ENCODE peak calls at places on chromosomes 13 and 19, in seven cellular contexts. One of them, this sample, is unnamed.

GRCh38 chr13:48038763-48039162 is 1.2 kb downstream of the NUDT15 start:
- DNase-seq in kidney glomerular epithelial cell: no peak
- DNase-seq in NCI-H1105: no peak
- DNase-seq in SHP77: no peak
- DNase-seq in NB4: peak
- DNase-seq in progenitor cell of endocrine pancreas: no peak
- DNase-seq in activated T-cell treated with anti-CD3 and anti-CD28 coated beads for 1 hour: no peak
- DNase-seq in this sample: no peak

GRCh38 chr13:51935326-51936171 is 73.8 kb downstream of the CCDC70 start:
- DNase-seq in kidney glomerular epithelial cell: peak
- DNase-seq in NCI-H1105: no peak
- DNase-seq in SHP77: no peak
- DNase-seq in NB4: peak
- DNase-seq in progenitor cell of endocrine pancreas: peak
- DNase-seq in activated T-cell treated with anti-CD3 and anti-CD28 coated beads for 1 hour: no peak
- DNase-seq in this sample: no peak

GRCh38 chr13:95924389-95924994 is 128.7 kb downstream of the UGGT2 start:
- DNase-seq in kidney glomerular epithelial cell: peak
- DNase-seq in NCI-H1105: no peak
- DNase-seq in SHP77: no peak
- DNase-seq in NB4: peak
- DNase-seq in progenitor cell of endocrine pancreas: no peak
- DNase-seq in activated T-cell treated with anti-CD3 and anti-CD28 coated beads for 1 hour: no peak
- DNase-seq in this sample: no peak

GRCh38 chr19:1967087-1967608 is 26.2 kb downstream of the CSNK1G2 start:
- DNase-seq in kidney glomerular epithelial cell: no peak
- DNase-seq in NCI-H1105: no peak
- DNase-seq in SHP77: no peak
- DNase-seq in NB4: no peak
- DNase-seq in progenitor cell of endocrine pancreas: no peak
- DNase-seq in activated T-cell treated with anti-CD3 and anti-CD28 coated beads for 1 hour: no peak
- DNase-seq in this sample: no peak

GRCh38 chr13:23440821-23441608 is 7.5 kb upstream of the SACS start:
- DNase-seq in kidney glomerular epithelial cell: no peak
- DNase-seq in NCI-H1105: no peak
- DNase-seq in SHP77: peak
- DNase-seq in NB4: no peak
- DNase-seq in progenitor cell of endocrine pancreas: no peak
- DNase-seq in activated T-cell treated with anti-CD3 and anti-CD28 coated beads for 1 hour: no peak
- DNase-seq in this sample: peak

GRCh38 chr13:79637086-79637763 is 156.3 kb downstream of the NDFIP2 start:
- DNase-seq in kidney glomerular epithelial cell: no peak
- DNase-seq in NCI-H1105: no peak
- DNase-seq in SHP77: no peak
- DNase-seq in NB4: no peak
- DNase-seq in progenitor cell of endocrine pancreas: no peak
- DNase-seq in activated T-cell treated with anti-CD3 and anti-CD28 coated beads for 1 hour: no peak
- DNase-seq in this sample: no peak

GRCh38 chr19:39407644-39408391 is 1.2 kb downstream of the ZFP36 start:
- DNase-seq in kidney glomerular epithelial cell: no peak
- DNase-seq in NCI-H1105: no peak
- DNase-seq in SHP77: no peak
- DNase-seq in NB4: no peak
- DNase-seq in progenitor cell of endocrine pancreas: no peak
- DNase-seq in activated T-cell treated with anti-CD3 and anti-CD28 coated beads for 1 hour: peak
- DNase-seq in this sample: no peak

GRCh38 chr13:89239361-89240127 is 1568.4 kb downstream of the SLITRK5 start:
- DNase-seq in kidney glomerular epithelial cell: no peak
- DNase-seq in NCI-H1105: no peak
- DNase-seq in SHP77: no peak
- DNase-seq in NB4: no peak
- DNase-seq in progenitor cell of endocrine pancreas: no peak
- DNase-seq in activated T-cell treated with anti-CD3 and anti-CD28 coated beads for 1 hour: no peak
- DNase-seq in this sample: no peak

GRCh38 chr13:23824355-23824754 is 64.8 kb downstream of the MIPEP start:
- DNase-seq in kidney glomerular epithelial cell: no peak
- DNase-seq in NCI-H1105: no peak
- DNase-seq in SHP77: no peak
- DNase-seq in NB4: no peak
- DNase-seq in progenitor cell of endocrine pancreas: no peak
- DNase-seq in activated T-cell treated with anti-CD3 and anti-CD28 coated beads for 1 hour: no peak
- DNase-seq in this sample: no peak

GRCh38 chr19:12745166-12745897 is 6.3 kb upstream of the BEST2 start:
- DNase-seq in kidney glomerular epithelial cell: no peak
- DNase-seq in NCI-H1105: no peak
- DNase-seq in SHP77: no peak
- DNase-seq in NB4: no peak
- DNase-seq in progenitor cell of endocrine pancreas: no peak
- DNase-seq in activated T-cell treated with anti-CD3 and anti-CD28 coated beads for 1 hour: no peak
- DNase-seq in this sample: no peak

GRCh38 chr19:46913852-46914430 is 53.1 kb downstream of the ARHGAP35 start:
- DNase-seq in kidney glomerular epithelial cell: peak
- DNase-seq in NCI-H1105: no peak
- DNase-seq in SHP77: no peak
- DNase-seq in NB4: peak
- DNase-seq in progenitor cell of endocrine pancreas: no peak
- DNase-seq in activated T-cell treated with anti-CD3 and anti-CD28 coated beads for 1 hour: no peak
- DNase-seq in this sample: no peak

GRCh38 chr13:110114351-110114750 is 192.6 kb downstream of the COL4A1 start:
- DNase-seq in kidney glomerular epithelial cell: no peak
- DNase-seq in NCI-H1105: no peak
- DNase-seq in SHP77: no peak
- DNase-seq in NB4: no peak
- DNase-seq in progenitor cell of endocrine pancreas: no peak
- DNase-seq in activated T-cell treated with anti-CD3 and anti-CD28 coated beads for 1 hour: no peak
- DNase-seq in this sample: no peak

GRCh38 chr13:97333983-97334382 is 100.0 kb upstream of the RAP2A start:
- DNase-seq in kidney glomerular epithelial cell: no peak
- DNase-seq in NCI-H1105: no peak
- DNase-seq in SHP77: no peak
- DNase-seq in NB4: no peak
- DNase-seq in progenitor cell of endocrine pancreas: no peak
- DNase-seq in activated T-cell treated with anti-CD3 and anti-CD28 coated beads for 1 hour: no peak
- DNase-seq in this sample: no peak

GRCh38 chr19:1512671-1513491 is at the start of gene ADAMTSL5:
- DNase-seq in kidney glomerular epithelial cell: no peak
- DNase-seq in NCI-H1105: no peak
- DNase-seq in SHP77: no peak
- DNase-seq in NB4: peak
- DNase-seq in progenitor cell of endocrine pancreas: no peak
- DNase-seq in activated T-cell treated with anti-CD3 and anti-CD28 coated beads for 1 hour: peak
- DNase-seq in this sample: peak

GRCh38 chr13:44373601-44374347 is at the start of gene SERP2:
- DNase-seq in kidney glomerular epithelial cell: no peak
- DNase-seq in NCI-H1105: no peak
- DNase-seq in SHP77: no peak
- DNase-seq in NB4: no peak
- DNase-seq in progenitor cell of endocrine pancreas: peak
- DNase-seq in activated T-cell treated with anti-CD3 and anti-CD28 coated beads for 1 hour: no peak
- DNase-seq in this sample: no peak

GRCh38 chr13:113918580-113918979 is 54.7 kb upstream of the GAS6 start:
- DNase-seq in kidney glomerular epithelial cell: no peak
- DNase-seq in NCI-H1105: no peak
- DNase-seq in SHP77: no peak
- DNase-seq in NB4: no peak
- DNase-seq in progenitor cell of endocrine pancreas: no peak
- DNase-seq in activated T-cell treated with anti-CD3 and anti-CD28 coated beads for 1 hour: no peak
- DNase-seq in this sample: no peak

GRCh38 chr19:12783849-12784393 is 7.4 kb upstream of the JUNB start:
- DNase-seq in kidney glomerular epithelial cell: peak
- DNase-seq in NCI-H1105: no peak
- DNase-seq in SHP77: no peak
- DNase-seq in NB4: peak
- DNase-seq in progenitor cell of endocrine pancreas: no peak
- DNase-seq in activated T-cell treated with anti-CD3 and anti-CD28 coated beads for 1 hour: no peak
- DNase-seq in this sample: no peak

GRCh38 chr13:33251131-33251629 is 34.4 kb downstream of the STARD13 start:
- DNase-seq in kidney glomerular epithelial cell: peak
- DNase-seq in NCI-H1105: no peak
- DNase-seq in SHP77: no peak
- DNase-seq in NB4: no peak
- DNase-seq in progenitor cell of endocrine pancreas: no peak
- DNase-seq in activated T-cell treated with anti-CD3 and anti-CD28 coated beads for 1 hour: no peak
- DNase-seq in this sample: no peak

GRCh38 chr19:53002479-53002878 is 11.2 kb upstream of the ERVV-1 start:
- DNase-seq in kidney glomerular epithelial cell: no peak
- DNase-seq in NCI-H1105: no peak
- DNase-seq in SHP77: no peak
- DNase-seq in NB4: no peak
- DNase-seq in progenitor cell of endocrine pancreas: no peak
- DNase-seq in activated T-cell treated with anti-CD3 and anti-CD28 coated beads for 1 hour: no peak
- DNase-seq in this sample: no peak

GRCh38 chr13:33279898-33280549 is 5.5 kb downstream of the STARD13 start:
- DNase-seq in kidney glomerular epithelial cell: peak
- DNase-seq in NCI-H1105: no peak
- DNase-seq in SHP77: no peak
- DNase-seq in NB4: no peak
- DNase-seq in progenitor cell of endocrine pancreas: no peak
- DNase-seq in activated T-cell treated with anti-CD3 and anti-CD28 coated beads for 1 hour: no peak
- DNase-seq in this sample: peak

GRCh38 chr19:2604747-2605329 is 97.7 kb downstream of the GNG7 start:
- DNase-seq in kidney glomerular epithelial cell: no peak
- DNase-seq in NCI-H1105: no peak
- DNase-seq in SHP77: no peak
- DNase-seq in NB4: no peak
- DNase-seq in progenitor cell of endocrine pancreas: no peak
- DNase-seq in activated T-cell treated with anti-CD3 and anti-CD28 coated beads for 1 hour: no peak
- DNase-seq in this sample: no peak

GRCh38 chr13:30791354-30791921 is 56.1 kb downstream of the ALOX5AP start:
- DNase-seq in kidney glomerular epithelial cell: no peak
- DNase-seq in NCI-H1105: no peak
- DNase-seq in SHP77: no peak
- DNase-seq in NB4: no peak
- DNase-seq in progenitor cell of endocrine pancreas: no peak
- DNase-seq in activated T-cell treated with anti-CD3 and anti-CD28 coated beads for 1 hour: no peak
- DNase-seq in this sample: no peak

GRCh38 chr19:7494416-7495098 is 5.7 kb upstream of the PEX11G start:
- DNase-seq in kidney glomerular epithelial cell: no peak
- DNase-seq in NCI-H1105: no peak
- DNase-seq in SHP77: peak
- DNase-seq in NB4: no peak
- DNase-seq in progenitor cell of endocrine pancreas: no peak
- DNase-seq in activated T-cell treated with anti-CD3 and anti-CD28 coated beads for 1 hour: no peak
- DNase-seq in this sample: no peak

GRCh38 chr13:98476538-98476966 is 100.4 kb downstream of the STK24 start:
- DNase-seq in kidney glomerular epithelial cell: peak
- DNase-seq in NCI-H1105: no peak
- DNase-seq in SHP77: no peak
- DNase-seq in NB4: peak
- DNase-seq in progenitor cell of endocrine pancreas: no peak
- DNase-seq in activated T-cell treated with anti-CD3 and anti-CD28 coated beads for 1 hour: peak
- DNase-seq in this sample: no peak

GRCh38 chr13:43448605-43449004 is 338.2 kb downstream of the ENOX1 start:
- DNase-seq in kidney glomerular epithelial cell: no peak
- DNase-seq in NCI-H1105: no peak
- DNase-seq in SHP77: no peak
- DNase-seq in NB4: no peak
- DNase-seq in progenitor cell of endocrine pancreas: no peak
- DNase-seq in activated T-cell treated with anti-CD3 and anti-CD28 coated beads for 1 hour: no peak
- DNase-seq in this sample: no peak

GRCh38 chr13:103282571-103283450 is 216.6 kb upstream of the SLC10A2 start:
- DNase-seq in kidney glomerular epithelial cell: peak
- DNase-seq in NCI-H1105: no peak
- DNase-seq in SHP77: no peak
- DNase-seq in NB4: no peak
- DNase-seq in progenitor cell of endocrine pancreas: no peak
- DNase-seq in activated T-cell treated with anti-CD3 and anti-CD28 coated beads for 1 hour: no peak
- DNase-seq in this sample: peak

GRCh38 chr19:3457531-3458228 is 22.6 kb downstream of the SMIM24 start:
- DNase-seq in kidney glomerular epithelial cell: no peak
- DNase-seq in NCI-H1105: no peak
- DNase-seq in SHP77: no peak
- DNase-seq in NB4: no peak
- DNase-seq in progenitor cell of endocrine pancreas: no peak
- DNase-seq in activated T-cell treated with anti-CD3 and anti-CD28 coated beads for 1 hour: no peak
- DNase-seq in this sample: no peak

GRCh38 chr13:73416093-73416492 is 357.3 kb downstream of the KLF5 start:
- DNase-seq in kidney glomerular epithelial cell: no peak
- DNase-seq in NCI-H1105: no peak
- DNase-seq in SHP77: no peak
- DNase-seq in NB4: no peak
- DNase-seq in progenitor cell of endocrine pancreas: no peak
- DNase-seq in activated T-cell treated with anti-CD3 and anti-CD28 coated beads for 1 hour: no peak
- DNase-seq in this sample: no peak

GRCh38 chr13:23695196-23695595 is 125.0 kb downstream of the TNFRSF19 start:
- DNase-seq in kidney glomerular epithelial cell: no peak
- DNase-seq in NCI-H1105: no peak
- DNase-seq in SHP77: no peak
- DNase-seq in NB4: no peak
- DNase-seq in progenitor cell of endocrine pancreas: no peak
- DNase-seq in activated T-cell treated with anti-CD3 and anti-CD28 coated beads for 1 hour: no peak
- DNase-seq in this sample: no peak

GRCh38 chr13:28493740-28494536 is 990 bp downstream of the FLT1 start:
- DNase-seq in kidney glomerular epithelial cell: no peak
- DNase-seq in NCI-H1105: no peak
- DNase-seq in SHP77: no peak
- DNase-seq in NB4: no peak
- DNase-seq in progenitor cell of endocrine pancreas: peak
- DNase-seq in activated T-cell treated with anti-CD3 and anti-CD28 coated beads for 1 hour: no peak
- DNase-seq in this sample: no peak

GRCh38 chr19:49567722-49568454 is 12.5 kb downstream of the NOSIP start:
- DNase-seq in kidney glomerular epithelial cell: no peak
- DNase-seq in NCI-H1105: no peak
- DNase-seq in SHP77: no peak
- DNase-seq in NB4: peak
- DNase-seq in progenitor cell of endocrine pancreas: no peak
- DNase-seq in activated T-cell treated with anti-CD3 and anti-CD28 coated beads for 1 hour: peak
- DNase-seq in this sample: no peak

GRCh38 chr19:47156861-47157454 is 26.3 kb downstream of the SAE1 start:
- DNase-seq in kidney glomerular epithelial cell: no peak
- DNase-seq in NCI-H1105: no peak
- DNase-seq in SHP77: no peak
- DNase-seq in NB4: peak
- DNase-seq in progenitor cell of endocrine pancreas: no peak
- DNase-seq in activated T-cell treated with anti-CD3 and anti-CD28 coated beads for 1 hour: no peak
- DNase-seq in this sample: no peak

GRCh38 chr13:26340812-26341211 is 86.9 kb downstream of the CDK8 start:
- DNase-seq in kidney glomerular epithelial cell: peak
- DNase-seq in NCI-H1105: no peak
- DNase-seq in SHP77: no peak
- DNase-seq in NB4: no peak
- DNase-seq in progenitor cell of endocrine pancreas: no peak
- DNase-seq in activated T-cell treated with anti-CD3 and anti-CD28 coated beads for 1 hour: no peak
- DNase-seq in this sample: no peak

GRCh38 chr13:33524086-33524485 is 238.5 kb upstream of the STARD13 start:
- DNase-seq in kidney glomerular epithelial cell: no peak
- DNase-seq in NCI-H1105: no peak
- DNase-seq in SHP77: no peak
- DNase-seq in NB4: no peak
- DNase-seq in progenitor cell of endocrine pancreas: no peak
- DNase-seq in activated T-cell treated with anti-CD3 and anti-CD28 coated beads for 1 hour: no peak
- DNase-seq in this sample: no peak

GRCh38 chr19:55525289-55526101 is 11.4 kb downstream of the SBK2 start:
- DNase-seq in kidney glomerular epithelial cell: no peak
- DNase-seq in NCI-H1105: no peak
- DNase-seq in SHP77: no peak
- DNase-seq in NB4: no peak
- DNase-seq in progenitor cell of endocrine pancreas: no peak
- DNase-seq in activated T-cell treated with anti-CD3 and anti-CD28 coated beads for 1 hour: no peak
- DNase-seq in this sample: no peak

GRCh38 chr13:39935155-39935554 is 279.7 kb downstream of the COG6 start:
- DNase-seq in kidney glomerular epithelial cell: no peak
- DNase-seq in NCI-H1105: no peak
- DNase-seq in SHP77: no peak
- DNase-seq in NB4: no peak
- DNase-seq in progenitor cell of endocrine pancreas: no peak
- DNase-seq in activated T-cell treated with anti-CD3 and anti-CD28 coated beads for 1 hour: no peak
- DNase-seq in this sample: no peak

GRCh38 chr13:66716502-66716901 is 513.6 kb downstream of the PCDH9 start:
- DNase-seq in kidney glomerular epithelial cell: no peak
- DNase-seq in NCI-H1105: no peak
- DNase-seq in SHP77: no peak
- DNase-seq in NB4: no peak
- DNase-seq in progenitor cell of endocrine pancreas: no peak
- DNase-seq in activated T-cell treated with anti-CD3 and anti-CD28 coated beads for 1 hour: no peak
- DNase-seq in this sample: no peak

GRCh38 chr13:28714651-28715050 is 4.1 kb downstream of the SLC46A3 start:
- DNase-seq in kidney glomerular epithelial cell: no peak
- DNase-seq in NCI-H1105: no peak
- DNase-seq in SHP77: no peak
- DNase-seq in NB4: no peak
- DNase-seq in progenitor cell of endocrine pancreas: no peak
- DNase-seq in activated T-cell treated with anti-CD3 and anti-CD28 coated beads for 1 hour: no peak
- DNase-seq in this sample: no peak

This sample was measured in NCI-H460.